ENCODE peak calls at places on chromosome 19, in eight cellular contexts. S, O, F, P, D, Q, Z and B are unnamed samples.

GRCh38 chr19:48629599-48630288 is 7.4 kb downstream of the DBP start:
- DNase-seq in S (peak; percentile 91), O (no peak), F (peak; percentile 95), P (no peak), D (no peak), Q (no peak), Z (no peak), B (peak; percentile 65)

GRCh38 chr19:35142531-35143230 is 374 bp upstream of the FXYD7 start:
- DNase-seq in S (peak; percentile 67), O (no peak), F (no peak), P (peak; percentile 61), D (peak; percentile 74), Q (no peak), Z (no peak), B (peak; percentile 60)

GRCh38 chr19:48244289-48244688 is 11.4 kb downstream of the CARD8 start:
- DNase-seq in S (no peak), O (no peak), F (no peak), P (no peak), D (no peak), Q (no peak), Z (no peak), B (no peak)

GRCh38 chr19:34508540-34508939 is 27.0 kb downstream of the WTIP start:
- DNase-seq in S (no peak), O (no peak), F (no peak), P (no peak), D (no peak), Q (no peak), Z (no peak), B (peak; percentile 6)

GRCh38 chr19:51598159-51598915 is 27.3 kb downstream of the ZNF175 start:
- DNase-seq in S (no peak), O (no peak), F (no peak), P (no peak), D (no peak), Q (no peak), Z (no peak), B (peak; percentile 31)

GRCh38 chr19:38216785-38217746 is 7.0 kb downstream of the DPF1 start:
- DNase-seq in S (peak; percentile 21), O (no peak), F (no peak), P (no peak), D (no peak), Q (no peak), Z (no peak), B (no peak)

GRCh38 chr19:42088471-42089190 is 12.7 kb downstream of the ZNF574 start:
- DNase-seq in S (no peak), O (peak; percentile 78), F (no peak), P (no peak), D (no peak), Q (no peak), Z (no peak), B (no peak)

GRCh38 chr19:41531438-41532311 is 44.3 kb upstream of the CEACAM21 start:
- DNase-seq in S (peak; percentile 74), O (peak; percentile 58), F (peak; percentile 78), P (peak; percentile 39), D (peak; percentile 85), Q (peak; percentile 43), Z (peak; percentile 86), B (peak; percentile 64)

GRCh38 chr19:38142176-38143035 is 81.6 kb downstream of the DPF1 start:
- DNase-seq in S (peak; percentile 15), O (peak; percentile 79), F (peak; percentile 43), P (peak; percentile 53), D (peak; percentile 81), Q (no peak), Z (peak; percentile 54), B (peak; percentile 81)

DNA sequence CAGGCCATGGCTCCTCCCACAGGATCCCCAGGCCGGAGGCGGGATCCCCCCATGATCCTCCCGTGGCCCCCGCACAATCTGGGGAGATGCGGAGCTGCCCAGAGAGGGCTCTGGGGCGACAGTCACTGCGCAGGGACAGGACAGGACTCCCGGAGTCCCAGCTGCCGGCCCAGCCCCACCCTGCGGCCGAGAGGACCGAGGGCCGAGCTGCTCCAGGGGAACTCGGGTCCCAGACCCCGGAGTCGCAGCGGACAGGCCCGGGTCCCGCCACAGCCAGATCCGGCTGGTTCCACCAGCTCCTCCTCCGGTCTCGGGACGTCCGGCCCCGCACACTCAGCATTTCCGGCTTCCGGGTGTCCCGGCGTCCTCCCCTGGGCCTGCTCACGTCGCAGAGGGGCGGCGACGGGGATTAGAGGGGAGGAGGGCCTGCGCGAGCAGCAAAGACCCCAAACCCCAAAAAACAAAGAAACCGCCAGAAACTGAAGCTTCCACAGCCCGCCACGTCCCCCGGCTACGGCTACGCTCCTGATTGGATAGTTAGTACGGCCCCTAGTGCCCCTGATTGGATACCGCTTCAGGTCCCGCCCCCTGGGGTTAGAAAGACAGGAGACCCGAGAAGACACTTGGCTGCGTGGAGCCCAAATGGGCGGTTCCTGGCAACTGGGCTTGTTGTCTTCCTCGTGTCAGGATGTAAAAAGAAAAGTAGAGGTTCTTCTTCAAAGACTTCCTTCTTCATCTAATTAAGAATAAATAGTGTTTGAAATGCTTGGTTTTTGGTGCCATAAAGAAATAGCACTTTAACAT is 21.3 kb upstream of the OR10H1 start:
- DNase-seq in S (peak; percentile 97), O (peak; percentile 80), F (peak; percentile 97), P (peak; percentile 82), D (peak; percentile 95), Q (peak; percentile 91), Z (peak; percentile 99), B (peak; percentile 99)
- TF ChIP-seq POLR2A in S (peak; percentile 91), O (peak; percentile 73), F (peak; percentile 75), P (peak; percentile 90), D (peak; percentile 73), Q (peak; percentile 94), Z (no peak), B (peak; percentile 22)

DNA sequence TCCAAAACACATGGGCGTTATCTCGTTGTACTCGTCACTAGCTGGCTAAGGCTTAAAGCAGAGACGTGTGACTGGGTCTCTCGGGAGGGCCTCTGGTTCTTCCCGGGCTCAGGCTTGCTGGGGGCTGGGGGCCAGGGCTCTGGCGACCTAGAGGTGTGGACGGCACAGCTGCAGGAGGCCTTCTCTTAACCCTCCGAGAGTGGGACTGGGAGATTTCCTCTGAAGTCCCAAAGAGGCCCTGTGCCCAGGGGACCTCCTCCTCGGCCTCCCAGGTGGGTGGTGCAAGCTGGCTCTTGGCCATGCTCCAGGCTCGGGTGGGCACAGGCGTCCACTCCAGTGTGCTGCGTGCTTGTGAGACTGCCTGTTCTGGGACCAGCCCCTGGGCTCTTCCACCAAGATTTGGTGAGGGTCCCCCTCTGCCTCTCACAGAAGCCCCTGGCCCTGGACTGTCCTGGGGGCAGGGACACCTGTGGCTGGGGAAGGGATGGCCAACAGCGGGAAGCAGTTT is 2.2 kb downstream of the CAPS start:
- DNase-seq in S (no peak), O (no peak), F (no peak), P (no peak), D (no peak), Q (no peak), Z (no peak), B (no peak)
- TF ChIP-seq POLR2A in S (no peak), O (no peak), F (no peak), P (no peak), D (no peak), Q (no peak), Z (no peak), B (no peak)

DNA sequence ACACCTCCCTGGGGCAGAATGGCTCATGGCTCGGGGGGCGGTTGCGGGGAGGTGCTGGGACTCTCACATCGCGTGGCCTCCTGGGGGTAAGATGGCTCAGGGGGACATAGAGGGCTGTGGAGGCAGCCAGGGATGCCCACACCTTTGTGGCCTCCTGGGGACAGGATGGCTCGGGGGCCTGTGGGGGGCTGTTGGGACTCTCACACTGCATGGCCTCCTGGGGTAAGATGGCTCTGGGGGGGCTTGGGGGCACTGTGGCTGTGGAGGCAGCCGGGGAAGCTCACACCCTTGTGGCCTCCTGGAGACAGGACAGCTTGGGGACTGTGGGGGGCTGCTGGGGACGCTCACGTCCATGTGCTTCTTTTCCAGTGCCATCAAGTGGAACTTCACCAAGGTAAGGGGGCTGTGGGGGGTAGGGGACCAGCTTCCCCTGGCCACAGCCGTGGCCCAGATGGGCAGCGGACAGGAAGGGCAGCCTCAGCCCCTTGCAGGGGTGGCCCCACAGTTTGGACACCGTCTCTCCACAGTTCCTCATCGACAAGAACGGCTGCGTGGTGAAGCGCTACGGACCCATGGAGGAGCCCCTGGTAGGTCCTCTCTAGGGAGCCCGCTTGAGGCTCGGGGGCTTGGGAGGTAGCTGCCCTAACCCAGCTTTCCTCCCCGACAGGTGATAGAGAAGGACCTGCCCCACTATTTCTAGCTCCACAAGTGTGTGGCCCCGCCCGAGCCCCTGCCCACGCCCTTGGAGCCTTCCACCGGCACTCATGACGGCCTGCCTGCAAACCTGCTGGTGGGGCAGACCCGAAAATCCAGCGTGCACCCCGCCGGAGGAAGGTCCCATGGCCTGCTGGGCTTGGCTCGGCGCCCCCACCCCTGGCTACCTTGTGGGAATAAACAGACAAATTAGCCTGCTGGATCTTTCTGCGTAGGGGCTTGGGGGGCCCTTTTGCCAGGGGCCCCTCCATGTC is 2.4 kb downstream of the GPX4 start:
- DNase-seq in S (no peak), O (no peak), F (no peak), P (no peak), D (no peak), Q (no peak), Z (no peak), B (no peak)
- TF ChIP-seq POLR2A in S (no peak), O (no peak), F (no peak), P (no peak), D (no peak), Q (no peak), Z (no peak), B (no peak)

GRCh38 chr19:13267889-13268288 is 117.7 kb downstream of the IER2 start:
- DNase-seq in S (no peak), O (no peak), F (no peak), P (no peak), D (no peak), Q (no peak), Z (no peak), B (no peak)
- TF ChIP-seq POLR2A in S (no peak), O (no peak), F (no peak), P (no peak), D (no peak), Q (no peak), Z (no peak), B (no peak)

GRCh38 chr19:18292810-18293641 is 11.6 kb upstream of the JUND start:
- DNase-seq in S (peak; percentile 79), O (peak; percentile 84), F (peak; percentile 97), P (no peak), D (peak; percentile 92), Q (no peak), Z (peak; percentile 78), B (peak; percentile 79)
- TF ChIP-seq POLR2A in S (no peak), O (peak; percentile 6), F (peak; percentile 56), P (no peak), D (no peak), Q (no peak), Z (no peak), B (no peak)

GRCh38 chr19:13835791-13836723 is 40.8 kb downstream of the ZSWIM4 start:
- DNase-seq in S (no peak), O (no peak), F (peak; percentile 66), P (no peak), D (peak; percentile 78), Q (no peak), Z (no peak), B (no peak)

GRCh38 chr19:13834308-13834790 is 39.1 kb downstream of the ZSWIM4 start:
- DNase-seq in S (no peak), O (no peak), F (peak; percentile 63), P (no peak), D (peak; percentile 87), Q (no peak), Z (no peak), B (no peak)

GRCh38 chr19:13832096-13832495 is 36.9 kb downstream of the ZSWIM4 start:
- DNase-seq in S (no peak), O (no peak), F (no peak), P (no peak), D (peak; percentile 25), Q (no peak), Z (no peak), B (no peak)

GRCh38 chr19:13831560-13832056 is 36.4 kb downstream of the ZSWIM4 start:
- DNase-seq in S (no peak), O (no peak), F (no peak), P (no peak), D (peak; percentile 45), Q (no peak), Z (no peak), B (no peak)

GRCh38 chr19:13833330-13834265 is 38.4 kb downstream of the ZSWIM4 start:
- DNase-seq in S (peak; percentile 97), O (peak; percentile 82), F (peak; percentile 97), P (peak; percentile 99), D (peak; percentile 91), Q (peak; percentile 60), Z (peak; percentile 93), B (peak; percentile 95)
- TF ChIP-seq POLR2A in S (peak; percentile 28), O (no peak), F (no peak), P (no peak), D (no peak), Q (peak; percentile 21), Z (no peak), B (no peak)